ENCODE peak calls at places on chromosomes 5 and 9, in ten cellular contexts. R, M, C, Q, Z, P, V, B, E and J are unnamed samples.

GRCh38 chr5:54733101-54733500 is 215.5 kb downstream of the SNX18 start:
- DNase-seq in Q (no peak), E (no peak), V (no peak), R (no peak), M (no peak), Z (no peak), B (no peak), C (no peak), P (no peak), J (no peak)

GRCh38 chr9:101536938-101537337 is 3.3 kb downstream of the RNF20 start:
- DNase-seq in V (no peak), E (no peak), M (no peak), Q (no peak), C (no peak), Z (no peak), B (peak; percentile 66), R (no peak), P (peak; percentile 49), J (peak; percentile 64)

GRCh38 chr9:109975574-109976327 is 195.8 kb downstream of the PALM2AKAP2 start:
- DNase-seq in C (no peak), B (no peak), M (no peak), P (no peak), E (no peak), V (no peak), R (no peak), Z (no peak), Q (no peak), J (no peak)

GRCh38 chr5:149610583-149611250 is 29.4 kb downstream of the ARHGEF37 start:
- DNase-seq in B (no peak), Q (no peak), V (no peak), R (no peak), P (no peak), E (no peak), M (no peak), Z (no peak), C (no peak), J (no peak)

GRCh38 chr9:129359871-129360536 is 181.9 kb upstream of the IER5L start:
- DNase-seq in P (no peak), Z (no peak), B (no peak), M (no peak), Q (no peak), E (no peak), C (no peak), V (no peak), R (no peak), J (no peak)

GRCh38 chr5:109743770-109744212 is 54.1 kb downstream of the MAN2A1 start:
- DNase-seq in E (no peak), Z (no peak), Q (no peak), V (no peak), R (no peak), B (peak; percentile 98), C (no peak), P (no peak), M (no peak), J (peak; percentile 79)

GRCh38 chr9:133032171-133032570 is 1.4 kb downstream of the GTF3C5 start:
- DNase-seq in V (no peak), Z (no peak), B (no peak), R (no peak), Q (no peak), P (no peak), C (no peak), M (no peak), E (peak; percentile 18), J (no peak)

GRCh38 chr9:136324501-136325300 is 2.6 kb upstream of the GPSM1 start:
- DNase-seq in Z (no peak), V (no peak), Q (no peak), R (no peak), E (peak; percentile 77), M (no peak), B (no peak), C (no peak), P (no peak), J (no peak)

GRCh38 chr5:148882332-148882731 is 55.9 kb downstream of the ADRB2 start:
- DNase-seq in E (no peak), Q (no peak), B (no peak), M (no peak), V (no peak), R (no peak), C (no peak), P (no peak), Z (no peak), J (no peak)

GRCh38 chr5:143051244-143052058 is 281.3 kb downstream of the ARHGAP26 start:
- DNase-seq in R (no peak), P (no peak), M (no peak), B (peak; percentile 94), Q (no peak), V (no peak), C (no peak), E (no peak), Z (no peak), J (peak; percentile 73)

GRCh38 chr9:134670851-134671281 is 29.3 kb downstream of the COL5A1 start:
- DNase-seq in B (no peak), C (no peak), E (peak; percentile 24), V (no peak), P (no peak), Z (no peak), M (no peak), R (no peak), Q (no peak), J (no peak)

GRCh38 chr9:134671341-134672113 is 29.9 kb downstream of the COL5A1 start:
- DNase-seq in M (no peak), Q (no peak), P (no peak), R (no peak), V (no peak), Z (no peak), B (no peak), E (peak; percentile 42), C (no peak), J (no peak)

GRCh38 chr9:134666801-134667200 is 25.2 kb downstream of the COL5A1 start:
- DNase-seq in P (no peak), B (peak; percentile 72), E (no peak), C (no peak), V (no peak), Q (no peak), R (no peak), Z (no peak), M (no peak), J (no peak)

GRCh38 chr9:134670042-134670525 is 28.5 kb downstream of the COL5A1 start:
- DNase-seq in Q (no peak), V (no peak), C (no peak), E (no peak), Z (no peak), P (no peak), M (no peak), R (no peak), B (peak; percentile 82), J (no peak)

GRCh38 chr9:134669556-134669955 is 28.0 kb downstream of the COL5A1 start:
- DNase-seq in B (peak; percentile 38), M (no peak), Q (no peak), Z (no peak), V (no peak), C (no peak), E (no peak), P (no peak), R (no peak), J (no peak)
- H3K4me1 ChIP-seq in B (peaks cover 29% of the 10 kb centered on the region), M (peaks cover 2% of the 10 kb centered on the region), Q (no peaks in the 10 kb centered on the region), Z (no peaks in the 10 kb centered on the region), V (no peaks in the 10 kb centered on the region), C (peaks cover 14% of the 10 kb centered on the region), E (peaks cover 8% of the 10 kb centered on the region), P (no peaks in the 10 kb centered on the region), R (peaks cover 18% of the 10 kb centered on the region), J (peaks cover 13% of the 10 kb centered on the region)

GRCh38 chr9:70588999-70589398 is 174.5 kb upstream of the KLF9 start:
- DNase-seq in E (no peak), V (no peak), C (no peak), B (no peak), P (no peak), R (no peak), M (no peak), Q (no peak), Z (no peak), J (no peak)
- H3K4me1 ChIP-seq in E (peaks cover 26% of the 10 kb centered on the region), V (peaks cover under 1% of the 10 kb centered on the region), C (peaks cover 56% of the 10 kb centered on the region), B (no peaks in the 10 kb centered on the region), P (no peaks in the 10 kb centered on the region), R (peaks cover 28% of the 10 kb centered on the region), M (no peaks in the 10 kb centered on the region), Q (no peaks in the 10 kb centered on the region), Z (no peaks in the 10 kb centered on the region), J (peaks cover 12% of the 10 kb centered on the region)

DNA sequence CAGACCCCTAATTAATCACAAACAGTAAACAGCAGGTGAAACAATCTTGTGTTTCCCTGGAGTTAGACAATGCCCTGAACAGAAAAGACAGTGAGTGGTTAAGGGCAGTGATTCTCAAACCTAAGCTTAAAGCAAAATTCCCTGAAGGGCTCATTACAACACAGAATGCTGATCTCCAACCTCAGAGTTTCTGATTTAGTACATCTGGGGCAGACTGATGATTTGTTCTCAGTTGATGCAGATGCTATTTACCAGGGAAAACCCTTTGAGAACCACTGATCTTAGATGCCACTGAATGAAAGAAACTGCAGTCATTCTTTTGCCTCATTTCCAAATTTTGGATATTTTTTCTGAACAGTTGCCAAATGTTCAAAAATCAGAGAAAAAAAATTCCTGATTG is 18.7 kb upstream of the ADAM19 start:
- DNase-seq in P (no peak), M (no peak), B (no peak), R (no peak), Q (no peak), E (no peak), C (no peak), V (no peak), Z (no peak), J (no peak)
- H3K4me1 ChIP-seq in P (peaks cover 3% of the 10 kb centered on the region), M (no peaks in the 10 kb centered on the region), B (no peaks in the 10 kb centered on the region), R (peaks cover 17% of the 10 kb centered on the region), Q (peaks cover 37% of the 10 kb centered on the region), E (peaks cover 26% of the 10 kb centered on the region), C (no peaks in the 10 kb centered on the region), V (no peaks in the 10 kb centered on the region), Z (no peaks in the 10 kb centered on the region), J (no peaks in the 10 kb centered on the region)

GRCh38 chr9:99127372-99128132 is 22.6 kb downstream of the TGFBR1 start:
- DNase-seq in Q (no peak), Z (no peak), R (no peak), E (no peak), P (no peak), M (no peak), B (no peak), C (no peak), V (no peak), J (no peak)

GRCh38 chr9:99126312-99126711 is 21.4 kb downstream of the TGFBR1 start:
- DNase-seq in V (no peak), Z (no peak), Q (no peak), P (no peak), B (peak; percentile 38), C (no peak), E (no peak), M (no peak), R (no peak), J (no peak)

GRCh38 chr9:99130069-99130468 is 25.2 kb downstream of the TGFBR1 start:
- DNase-seq in C (no peak), Q (no peak), R (no peak), E (no peak), Z (no peak), P (no peak), B (no peak), V (no peak), M (no peak), J (no peak)

GRCh38 chr9:99128133-99128406 is 23.2 kb downstream of the TGFBR1 start:
- DNase-seq in Q (no peak), R (no peak), Z (no peak), P (no peak), M (no peak), C (no peak), V (no peak), E (no peak), B (no peak), J (no peak)

DNA sequence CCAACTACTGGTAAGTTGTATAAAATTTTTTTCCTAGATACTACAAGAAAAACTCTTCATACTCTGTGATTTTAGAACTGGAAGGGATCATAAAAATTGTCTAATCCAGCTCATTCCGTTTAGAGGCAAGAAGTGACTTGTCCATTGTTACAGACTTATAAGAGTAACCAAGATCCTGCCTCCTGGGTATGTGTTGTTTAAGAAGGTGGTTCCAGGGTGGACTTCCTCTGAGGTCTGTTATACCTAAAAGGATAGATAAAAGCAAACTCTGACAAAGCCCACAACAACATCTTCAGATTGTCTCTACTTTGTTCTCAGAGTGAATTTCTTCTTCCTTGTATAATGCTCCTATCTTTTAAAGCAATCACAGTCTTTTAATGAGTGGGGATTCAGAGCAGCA is 24.2 kb downstream of the TGFBR1 start:
- DNase-seq in P (no peak), Q (no peak), E (no peak), B (no peak), R (no peak), M (no peak), Z (no peak), C (no peak), V (no peak), J (no peak)
- H3K4me1 ChIP-seq in P (no peaks in the 10 kb centered on the region), Q (peaks cover 12% of the 10 kb centered on the region), E (peaks cover 23% of the 10 kb centered on the region), B (peaks cover under 1% of the 10 kb centered on the region), R (no peaks in the 10 kb centered on the region), M (peaks cover 2% of the 10 kb centered on the region), Z (no peaks in the 10 kb centered on the region), C (peaks cover 13% of the 10 kb centered on the region), V (no peaks in the 10 kb centered on the region), J (peaks cover 15% of the 10 kb centered on the region)